ENCODE peak calls at places on chromosomes 5 and 9, in seven cellular contexts. J, B, U, F, A, S and M are unnamed samples.

GRCh38 chr5:138805096-138805495 is 51.9 kb downstream of the CTNNA1 start:
- DNase-seq in B (no peak), A (no peak), U (no peak), S (no peak), F (no peak), J (no peak), M (no peak)

GRCh38 chr5:75277463-75277862 is 40.8 kb upstream of the ANKRD31 start:
- DNase-seq in F (no peak), A (no peak), J (no peak), S (no peak), B (no peak), U (no peak), M (no peak)

GRCh38 chr5:145531038-145531734 is 304.0 kb downstream of the PRELID2 start:
- DNase-seq in J (peak; percentile 84), U (no peak), A (peak; percentile 48), B (no peak), S (peak; percentile 78), F (no peak), M (peak; percentile 80)

GRCh38 chr5:15073453-15073852 is 201.9 kb upstream of the ANKH start:
- DNase-seq in F (no peak), B (no peak), J (no peak), U (no peak), A (no peak), S (no peak), M (no peak)

GRCh38 chr9:4666042-4666699 is at the start of gene SPATA6L:
- DNase-seq in S (peak; percentile 67), A (peak; percentile 63), J (peak; percentile 66), B (peak; percentile 34), U (peak; percentile 63), F (peak; percentile 90), M (peak; percentile 27)

GRCh38 chr5:167945542-167946384 is 345.7 kb upstream of the WWC1 start:
- DNase-seq in J (peak; percentile 90), U (no peak), F (no peak), B (no peak), A (no peak), S (peak; percentile 89), M (peak; percentile 61)

GRCh38 chr5:77645158-77645994 is 6.9 kb upstream of the OTP start:
- DNase-seq in F (peak; percentile 50), S (no peak), U (peak; percentile 83), B (peak; percentile 69), A (peak; percentile 34), J (no peak), M (no peak)

GRCh38 chr5:16980983-16981382 is 44.9 kb upstream of the MYO10 start:
- DNase-seq in B (no peak), S (no peak), A (no peak), U (no peak), J (no peak), F (no peak), M (peak; percentile 19)

GRCh38 chr9:92504881-92505280 is 22.6 kb upstream of the ASPN start:
- DNase-seq in J (peak; percentile 25), A (no peak), B (no peak), U (no peak), F (no peak), S (no peak), M (peak; percentile 21)

GRCh38 chr9:124394167-124394566 is 21.1 kb downstream of the PSMB7 start:
- DNase-seq in A (no peak), B (no peak), F (no peak), S (no peak), U (no peak), J (no peak), M (no peak)

GRCh38 chr5:42970636-42971559 is 69.2 kb downstream of the ANXA2R start:
- DNase-seq in S (no peak), U (peak; percentile 9), J (peak; percentile 45), F (no peak), B (peak; percentile 82), A (peak; percentile 48), M (no peak)

GRCh38 chr9:110104201-110104845 is 103.6 kb downstream of the C9orf152 start:
- DNase-seq in F (no peak), J (peak; percentile 67), U (no peak), B (no peak), A (no peak), S (peak; percentile 74), M (no peak)

GRCh38 chr9:130212543-130213297 is 40.5 kb downstream of the NCS1 start:
- DNase-seq in B (no peak), J (no peak), U (no peak), A (no peak), F (no peak), S (no peak), M (no peak)

GRCh38 chr9:69174645-69175487 is 789 bp downstream of the TJP2 start:
- DNase-seq in J (peak; percentile 93), S (peak; percentile 90), F (no peak), A (no peak), U (no peak), B (peak; percentile 63), M (peak; percentile 95)

GRCh38 chr9:114746591-114746990 is 59.2 kb downstream of the TNFSF15 start:
- DNase-seq in F (no peak), U (no peak), B (no peak), J (no peak), S (no peak), A (no peak), M (no peak)

GRCh38 chr5:127031863-127032232 is 1.5 kb upstream of the MARCHF3 start:
- DNase-seq in B (no peak), S (no peak), F (no peak), A (no peak), J (no peak), U (no peak), M (no peak)

GRCh38 chr9:121545148-121545874 is 45.7 kb upstream of the GGTA1 start:
- DNase-seq in A (no peak), B (no peak), S (no peak), J (no peak), F (no peak), U (no peak), M (no peak)

GRCh38 chr9:126397056-126397455 is 70.4 kb downstream of the MVB12B start:
- DNase-seq in F (no peak), A (no peak), B (no peak), U (no peak), J (no peak), S (no peak), M (no peak)

GRCh38 chr5:75002271-75002670 is 50.1 kb downstream of the GCNT4 start:
- DNase-seq in B (no peak), J (no peak), A (no peak), F (no peak), U (no peak), S (no peak), M (no peak)

GRCh38 chr9:125749287-125749935 is 2.2 kb downstream of the PBX3 start:
- DNase-seq in B (no peak), S (no peak), U (no peak), J (no peak), A (no peak), F (no peak), M (no peak)

GRCh38 chr5:187617-188451 is 3.5 kb upstream of the LRRC14B start:
- DNase-seq in A (no peak), B (no peak), F (no peak), S (no peak), J (no peak), U (no peak), M (no peak)

GRCh38 chr5:67695369-67695768 is 498.8 kb upstream of the CD180 start:
- DNase-seq in U (no peak), S (no peak), A (no peak), F (no peak), J (no peak), B (no peak), M (no peak)

GRCh38 chr9:116300360-116300759 is 146.8 kb downstream of the PAPPA start:
- DNase-seq in J (no peak), S (no peak), F (no peak), A (no peak), U (no peak), B (no peak), M (no peak)
- TF ChIP-seq CTCF in J (no peak), S (no peak), F (no peak), A (no peak), U (no peak), B (no peak), M (no peak)

GRCh38 chr5:129094924-129095797 is 612 bp downstream of the ISOC1 start:
- DNase-seq in U (peak; percentile 64), F (peak; percentile 87), S (peak; percentile 62), J (peak; percentile 71), B (peak; percentile 60), A (peak; percentile 36), M (no peak)
- TF ChIP-seq CTCF in U (peak; percentile 2), F (peak; percentile 2), S (no peak), J (peak; percentile 7), B (no peak), A (peak; percentile 6), M (no peak)

GRCh38 chr5:2763533-2763794 is 12.0 kb upstream of the IRX2 start:
- DNase-seq in A (no peak), F (no peak), S (no peak), B (no peak), J (no peak), U (no peak), M (no peak)
- TF ChIP-seq CTCF in A (no peak), F (no peak), S (no peak), B (no peak), J (no peak), U (no peak), M (no peak)

DNA sequence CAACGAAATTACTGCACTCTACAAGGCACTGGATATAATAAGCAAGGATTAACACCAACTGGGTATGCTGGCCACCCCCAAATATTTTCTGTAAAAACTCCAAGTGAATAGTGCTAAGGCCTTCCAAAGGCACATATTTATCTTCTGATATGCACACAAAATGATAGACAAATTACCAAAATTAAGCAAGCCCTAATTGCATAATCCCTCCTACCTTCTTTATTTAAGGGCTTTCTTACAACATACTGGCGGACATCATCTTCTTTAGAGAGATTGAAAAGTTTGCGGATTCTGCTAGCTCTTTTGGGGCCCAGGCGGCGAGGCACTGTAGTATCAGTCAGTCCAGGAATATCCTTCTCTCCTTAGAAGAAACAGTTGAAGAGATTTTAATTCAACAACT is 1.9 kb downstream of the RPS6 start:
- DNase-seq in B (no peak), U (no peak), J (no peak), S (no peak), A (no peak), F (no peak), M (no peak)
- TF ChIP-seq CTCF in B (no peak), U (no peak), J (no peak), S (no peak), A (no peak), F (no peak), M (no peak)

GRCh38 chr5:6858419-6858818 is 145.2 kb downstream of the TENT4A start:
- DNase-seq in U (no peak), A (no peak), S (no peak), F (no peak), B (no peak), J (no peak), M (no peak)
- TF ChIP-seq CTCF in U (no peak), A (no peak), S (no peak), F (no peak), B (no peak), J (no peak), M (no peak)

DNA sequence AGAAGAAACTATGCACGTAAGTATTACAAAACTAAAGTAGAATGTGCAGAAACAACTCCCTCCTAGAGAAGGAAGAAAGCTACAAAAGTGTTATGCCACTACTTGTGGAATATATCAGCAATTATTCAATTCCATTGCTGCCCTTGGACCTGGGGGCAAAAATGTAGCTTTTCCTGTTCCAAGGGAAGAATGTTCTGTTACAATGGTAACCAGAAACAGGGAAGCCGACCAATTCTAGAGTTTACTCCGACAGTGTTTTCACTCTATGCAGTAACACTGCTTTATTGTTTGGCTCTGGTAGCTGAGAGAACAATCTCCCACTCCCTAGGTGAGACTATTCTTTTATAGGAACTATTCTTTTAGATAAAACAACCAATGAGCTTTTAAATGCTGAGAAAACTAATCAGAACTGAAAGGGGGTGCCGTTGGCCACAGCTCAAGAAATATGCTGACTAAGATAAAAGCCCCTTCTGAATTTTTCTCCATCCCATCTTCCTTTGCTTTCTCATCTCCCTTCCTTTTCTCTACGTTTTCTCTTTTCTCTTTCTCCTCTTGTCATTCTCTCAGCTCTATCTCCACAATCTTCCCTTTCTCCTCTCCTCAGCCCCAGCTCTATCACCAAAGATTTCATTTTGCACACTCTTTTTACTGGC is 54.1 kb downstream of the SLC1A3 start:
- DNase-seq in A (no peak), F (no peak), S (peak; percentile 24), U (no peak), B (no peak), J (no peak), M (no peak)
- TF ChIP-seq CTCF in A (no peak), F (no peak), S (no peak), U (no peak), B (no peak), J (no peak), M (no peak)